ENCODE peak calls at places on chromosomes 1 and 21, in eight cellular contexts. One of them, this sample, is unnamed.

GRCh38 chr1:225823811-225824261 is 13.9 kb downstream of the EPHX1 start:
- DNase-seq in GM06990: no peak
- DNase-seq in GM03348: no peak
- DNase-seq in T-helper 9 cell: no peak
- DNase-seq in OCI-LY7: no peak
- DNase-seq in amniotic epithelial cell: peak; percentile 13
- DNase-seq in A549: no peak
- DNase-seq in stimulated activated CD8-positive, alpha-beta memory T cell treated with anti-CD3 and anti-CD28 coated beads, Interleukin-12 subunit alpha, Interleukin-12 subunit beta, amount 100 ng/mL, for 4 hours: no peak
- DNase-seq in this sample: no peak

GRCh38 chr1:113744114-113744513 is 15.2 kb downstream of the PHTF1 start:
- DNase-seq in A549: no peak
- DNase-seq in stimulated activated CD8-positive, alpha-beta memory T cell treated with anti-CD3 and anti-CD28 coated beads, Interleukin-12 subunit alpha, Interleukin-12 subunit beta, amount 100 ng/mL, for 4 hours: no peak
- DNase-seq in GM06990: no peak
- DNase-seq in amniotic epithelial cell: no peak
- DNase-seq in GM03348: no peak
- DNase-seq in T-helper 9 cell: no peak
- DNase-seq in OCI-LY7: no peak
- DNase-seq in this sample: no peak

GRCh38 chr1:185369786-185370185 is 52.7 kb upstream of the IVNS1ABP start:
- DNase-seq in T-helper 9 cell: no peak
- DNase-seq in stimulated activated CD8-positive, alpha-beta memory T cell treated with anti-CD3 and anti-CD28 coated beads, Interleukin-12 subunit alpha, Interleukin-12 subunit beta, amount 100 ng/mL, for 4 hours: no peak
- DNase-seq in GM06990: no peak
- DNase-seq in GM03348: peak; percentile 47
- DNase-seq in A549: no peak
- DNase-seq in amniotic epithelial cell: no peak
- DNase-seq in OCI-LY7: no peak
- DNase-seq in this sample: no peak

GRCh38 chr1:180935326-180936109 is 22.8 kb downstream of the KIAA1614 start:
- DNase-seq in A549: no peak
- DNase-seq in stimulated activated CD8-positive, alpha-beta memory T cell treated with anti-CD3 and anti-CD28 coated beads, Interleukin-12 subunit alpha, Interleukin-12 subunit beta, amount 100 ng/mL, for 4 hours: no peak
- DNase-seq in GM03348: no peak
- DNase-seq in T-helper 9 cell: no peak
- DNase-seq in amniotic epithelial cell: no peak
- DNase-seq in OCI-LY7: peak; percentile 86
- DNase-seq in GM06990: peak; percentile 60
- DNase-seq in this sample: no peak

GRCh38 chr21:28899220-28899619 is 93.5 kb downstream of the LTN1 start:
- DNase-seq in amniotic epithelial cell: no peak
- DNase-seq in OCI-LY7: no peak
- DNase-seq in GM03348: no peak
- DNase-seq in stimulated activated CD8-positive, alpha-beta memory T cell treated with anti-CD3 and anti-CD28 coated beads, Interleukin-12 subunit alpha, Interleukin-12 subunit beta, amount 100 ng/mL, for 4 hours: no peak
- DNase-seq in T-helper 9 cell: no peak
- DNase-seq in GM06990: no peak
- DNase-seq in A549: no peak
- DNase-seq in this sample: no peak

GRCh38 chr1:150056407-150056806 is 11.2 kb upstream of the VPS45 start:
- DNase-seq in stimulated activated CD8-positive, alpha-beta memory T cell treated with anti-CD3 and anti-CD28 coated beads, Interleukin-12 subunit alpha, Interleukin-12 subunit beta, amount 100 ng/mL, for 4 hours: no peak
- DNase-seq in OCI-LY7: no peak
- DNase-seq in T-helper 9 cell: no peak
- DNase-seq in GM03348: no peak
- DNase-seq in A549: no peak
- DNase-seq in GM06990: no peak
- DNase-seq in amniotic epithelial cell: no peak
- DNase-seq in this sample: no peak

GRCh38 chr1:39196244-39197215 is 8.0 kb upstream of the MACF1 start:
- DNase-seq in stimulated activated CD8-positive, alpha-beta memory T cell treated with anti-CD3 and anti-CD28 coated beads, Interleukin-12 subunit alpha, Interleukin-12 subunit beta, amount 100 ng/mL, for 4 hours: peak; percentile 27
- DNase-seq in A549: no peak
- DNase-seq in T-helper 9 cell: peak; percentile 42
- DNase-seq in GM03348: peak; percentile 61
- DNase-seq in OCI-LY7: peak; percentile 92
- DNase-seq in amniotic epithelial cell: peak; percentile 51
- DNase-seq in GM06990: peak; percentile 53
- DNase-seq in this sample: peak; percentile 37

GRCh38 chr1:31505884-31506497 is 70.3 kb upstream of the TINAGL1 start:
- DNase-seq in amniotic epithelial cell: peak; percentile 24
- DNase-seq in OCI-LY7: no peak
- DNase-seq in A549: no peak
- DNase-seq in T-helper 9 cell: no peak
- DNase-seq in GM06990: peak; percentile 41
- DNase-seq in GM03348: peak; percentile 72
- DNase-seq in stimulated activated CD8-positive, alpha-beta memory T cell treated with anti-CD3 and anti-CD28 coated beads, Interleukin-12 subunit alpha, Interleukin-12 subunit beta, amount 100 ng/mL, for 4 hours: no peak
- DNase-seq in this sample: no peak

GRCh38 chr1:39497570-39497969 is 6.1 kb downstream of the BMP8A start:
- DNase-seq in A549: no peak
- DNase-seq in OCI-LY7: no peak
- DNase-seq in T-helper 9 cell: no peak
- DNase-seq in stimulated activated CD8-positive, alpha-beta memory T cell treated with anti-CD3 and anti-CD28 coated beads, Interleukin-12 subunit alpha, Interleukin-12 subunit beta, amount 100 ng/mL, for 4 hours: no peak
- DNase-seq in amniotic epithelial cell: no peak
- DNase-seq in GM03348: no peak
- DNase-seq in GM06990: no peak
- DNase-seq in this sample: no peak

GRCh38 chr1:16464917-16465625 is 24.5 kb downstream of the NECAP2 start:
- DNase-seq in A549: no peak
- DNase-seq in OCI-LY7: no peak
- DNase-seq in T-helper 9 cell: no peak
- DNase-seq in stimulated activated CD8-positive, alpha-beta memory T cell treated with anti-CD3 and anti-CD28 coated beads, Interleukin-12 subunit alpha, Interleukin-12 subunit beta, amount 100 ng/mL, for 4 hours: no peak
- DNase-seq in amniotic epithelial cell: peak; percentile 64
- DNase-seq in GM03348: no peak
- DNase-seq in GM06990: no peak
- DNase-seq in this sample: no peak

GRCh38 chr21:39444406-39445145 is 1.0 kb downstream of the LCA5L start:
- DNase-seq in amniotic epithelial cell: peak; percentile 90
- DNase-seq in A549: no peak
- DNase-seq in OCI-LY7: peak; percentile 11
- DNase-seq in GM06990: no peak
- DNase-seq in stimulated activated CD8-positive, alpha-beta memory T cell treated with anti-CD3 and anti-CD28 coated beads, Interleukin-12 subunit alpha, Interleukin-12 subunit beta, amount 100 ng/mL, for 4 hours: no peak
- DNase-seq in GM03348: peak; percentile 60
- DNase-seq in T-helper 9 cell: no peak
- DNase-seq in this sample: no peak

GRCh38 chr1:5577255-5578040 is 414.8 kb downstream of the NPHP4 start:
- DNase-seq in stimulated activated CD8-positive, alpha-beta memory T cell treated with anti-CD3 and anti-CD28 coated beads, Interleukin-12 subunit alpha, Interleukin-12 subunit beta, amount 100 ng/mL, for 4 hours: no peak
- DNase-seq in GM03348: no peak
- DNase-seq in T-helper 9 cell: no peak
- DNase-seq in OCI-LY7: no peak
- DNase-seq in A549: no peak
- DNase-seq in GM06990: no peak
- DNase-seq in amniotic epithelial cell: no peak
- DNase-seq in this sample: no peak

GRCh38 chr1:14924012-14924452 is 229.5 kb upstream of the TMEM51 start:
- DNase-seq in GM03348: peak; percentile 97
- DNase-seq in T-helper 9 cell: no peak
- DNase-seq in OCI-LY7: peak; percentile 60
- DNase-seq in stimulated activated CD8-positive, alpha-beta memory T cell treated with anti-CD3 and anti-CD28 coated beads, Interleukin-12 subunit alpha, Interleukin-12 subunit beta, amount 100 ng/mL, for 4 hours: peak; percentile 4
- DNase-seq in GM06990: peak; percentile 35
- DNase-seq in A549: peak; percentile 42
- DNase-seq in amniotic epithelial cell: peak; percentile 64
- DNase-seq in this sample: peak; percentile 28

GRCh38 chr1:30933874-30934252 is 25.3 kb upstream of the SDC3 start:
- DNase-seq in GM03348: peak; percentile 81
- DNase-seq in OCI-LY7: no peak
- DNase-seq in T-helper 9 cell: no peak
- DNase-seq in amniotic epithelial cell: peak; percentile 59
- DNase-seq in A549: peak; percentile 27
- DNase-seq in stimulated activated CD8-positive, alpha-beta memory T cell treated with anti-CD3 and anti-CD28 coated beads, Interleukin-12 subunit alpha, Interleukin-12 subunit beta, amount 100 ng/mL, for 4 hours: no peak
- DNase-seq in GM06990: no peak
- DNase-seq in this sample: no peak

GRCh38 chr1:165686121-165686970 is 12.0 kb downstream of the ALDH9A1 start:
- DNase-seq in GM03348: no peak
- DNase-seq in T-helper 9 cell: no peak
- DNase-seq in amniotic epithelial cell: peak; percentile 18
- DNase-seq in A549: no peak
- DNase-seq in GM06990: no peak
- DNase-seq in stimulated activated CD8-positive, alpha-beta memory T cell treated with anti-CD3 and anti-CD28 coated beads, Interleukin-12 subunit alpha, Interleukin-12 subunit beta, amount 100 ng/mL, for 4 hours: no peak
- DNase-seq in OCI-LY7: peak; percentile 50
- DNase-seq in this sample: no peak

GRCh38 chr1:19467199-19468187 is 17.8 kb downstream of the CAPZB start:
- DNase-seq in T-helper 9 cell: no peak
- DNase-seq in A549: no peak
- DNase-seq in amniotic epithelial cell: no peak
- DNase-seq in GM03348: no peak
- DNase-seq in GM06990: no peak
- DNase-seq in stimulated activated CD8-positive, alpha-beta memory T cell treated with anti-CD3 and anti-CD28 coated beads, Interleukin-12 subunit alpha, Interleukin-12 subunit beta, amount 100 ng/mL, for 4 hours: no peak
- DNase-seq in OCI-LY7: no peak
- DNase-seq in this sample: no peak

GRCh38 chr1:156879876-156880275 is 13.6 kb upstream of the PEAR1 start:
- DNase-seq in OCI-LY7: no peak
- DNase-seq in stimulated activated CD8-positive, alpha-beta memory T cell treated with anti-CD3 and anti-CD28 coated beads, Interleukin-12 subunit alpha, Interleukin-12 subunit beta, amount 100 ng/mL, for 4 hours: no peak
- DNase-seq in A549: no peak
- DNase-seq in GM03348: no peak
- DNase-seq in GM06990: no peak
- DNase-seq in amniotic epithelial cell: no peak
- DNase-seq in T-helper 9 cell: no peak
- DNase-seq in this sample: no peak

GRCh38 chr1:50878434-50878833 is 81.6 kb downstream of the FAF1 start:
- DNase-seq in stimulated activated CD8-positive, alpha-beta memory T cell treated with anti-CD3 and anti-CD28 coated beads, Interleukin-12 subunit alpha, Interleukin-12 subunit beta, amount 100 ng/mL, for 4 hours: no peak
- DNase-seq in T-helper 9 cell: no peak
- DNase-seq in A549: no peak
- DNase-seq in GM06990: no peak
- DNase-seq in GM03348: no peak
- DNase-seq in OCI-LY7: no peak
- DNase-seq in amniotic epithelial cell: no peak
- DNase-seq in this sample: no peak